ENCODE peak calls at places on chromosome 1, in nine cellular contexts. K is fibroblast of mammary gland, Q is thoracic aorta, E is kidney, T is hepatocyte, P is fibroblast of lung, M is SK-N-SH, B is uterus, N is WERI-Rb-1. U is an unnamed sample.

GRCh38 chr1:115286431-115287205 is 51.4 kb downstream of the NGF start:
- DNase-seq in K (peak; percentile 38), Q (no peak), E (no peak), T (no peak), P (no peak), M (no peak), B (no peak), N (no peak), U (no peak)

GRCh38 chr1:67144696-67145095 is 9.9 kb upstream of the C1orf141 start:
- DNase-seq in K (no peak), Q (no peak), E (no peak), T (no peak), P (peak; percentile 7), M (peak; percentile 28), B (no peak), N (no peak), U (no peak)

GRCh38 chr1:236623371-236624166 is 19.3 kb upstream of the HEATR1 start:
- DNase-seq in K (no peak), Q (no peak), E (no peak), T (peak; percentile 32), P (no peak), M (no peak), B (no peak), N (no peak), U (no peak)

GRCh38 chr1:223712184-223712855 is at the start of gene CAPN2:
- DNase-seq in K (peak; percentile 80), Q (no peak), E (peak; percentile 95), T (peak; percentile 96), P (peak; percentile 89), M (peak; percentile 96), B (peak; percentile 76), N (peak; percentile 47), U (no peak)

GRCh38 chr1:209648931-209649776 is 3.1 kb downstream of the LAMB3 start:
- DNase-seq in K (peak; percentile 98), Q (no peak), E (no peak), T (peak; percentile 70), P (peak; percentile 97), M (no peak), B (no peak), N (no peak), U (peak; percentile 89)

GRCh38 chr1:33099290-33100118 is 18.6 kb downstream of the AZIN2 start:
- DNase-seq in K (peak; percentile 100), Q (no peak), E (peak; percentile 69), T (peak; percentile 74), P (peak; percentile 100), M (no peak), B (no peak), N (no peak), U (peak; percentile 100)

GRCh38 chr1:156877433-156877832 is 16.1 kb upstream of the PEAR1 start:
- DNase-seq in K (no peak), Q (no peak), E (no peak), T (no peak), P (no peak), M (no peak), B (no peak), N (no peak), U (no peak)

GRCh38 chr1:153598309-153599172 is 14.4 kb downstream of the S100A16 start:
- DNase-seq in K (peak; percentile 85), Q (no peak), E (peak; percentile 56), T (no peak), P (peak; percentile 58), M (no peak), B (no peak), N (peak; percentile 76), U (no peak)

GRCh38 chr1:11781298-11781697 is 19.3 kb downstream of the C1orf167 start:
- DNase-seq in K (no peak), Q (no peak), E (no peak), T (no peak), P (no peak), M (no peak), B (no peak), N (no peak), U (no peak)

GRCh38 chr1:224486801-224487583 is 52.4 kb upstream of the WDR26 start:
- DNase-seq in K (no peak), Q (no peak), E (no peak), T (no peak), P (no peak), M (no peak), B (no peak), N (no peak), U (no peak)

GRCh38 chr1:53015508-53015860 is 46.5 kb upstream of the PODN start:
- DNase-seq in K (no peak), Q (no peak), E (no peak), T (no peak), P (no peak), M (no peak), B (no peak), N (no peak), U (no peak)

GRCh38 chr1:160560045-160560724 is 19.1 kb downstream of the CD84 start:
- DNase-seq in K (no peak), Q (no peak), E (no peak), T (no peak), P (no peak), M (no peak), B (no peak), N (no peak), U (no peak)

GRCh38 chr1:32939655-32940371 is 24.8 kb downstream of the RNF19B start:
- DNase-seq in K (peak; percentile 91), Q (no peak), E (no peak), T (peak; percentile 48), P (peak; percentile 92), M (no peak), B (peak; percentile 81), N (peak; percentile 68), U (peak; percentile 91)

GRCh38 chr1:1873186-1873585 is 17.7 kb downstream of the GNB1 start:
- DNase-seq in K (no peak), Q (no peak), E (no peak), T (no peak), P (no peak), M (no peak), B (no peak), N (no peak), U (no peak)

GRCh38 chr1:214558002-214558770 is 6.8 kb upstream of the PTPN14 start:
- DNase-seq in K (peak; percentile 93), Q (no peak), E (no peak), T (no peak), P (peak; percentile 69), M (no peak), B (peak; percentile 21), N (no peak), U (no peak)

GRCh38 chr1:1594602-1594981 is 5.3 kb downstream of the FNDC10 start:
- DNase-seq in K (no peak), Q (no peak), E (no peak), T (no peak), P (no peak), M (peak; percentile 64), B (no peak), N (no peak), U (no peak)

GRCh38 chr1:47985001-47985400 is 12.2 kb downstream of the TRABD2B start:
- DNase-seq in K (no peak), Q (no peak), E (no peak), T (no peak), P (no peak), M (no peak), B (no peak), N (no peak), U (no peak)
- H3K4me3 ChIP-seq in K (no peak overlapping the region), Q (no peak overlapping the region), E (peak overlapping the region; percentile 4), T (no peak overlapping the region), P (no peak overlapping the region), M (no peak overlapping the region), B (no peak overlapping the region), N (no peak overlapping the region), U (no peak overlapping the region)

DNA sequence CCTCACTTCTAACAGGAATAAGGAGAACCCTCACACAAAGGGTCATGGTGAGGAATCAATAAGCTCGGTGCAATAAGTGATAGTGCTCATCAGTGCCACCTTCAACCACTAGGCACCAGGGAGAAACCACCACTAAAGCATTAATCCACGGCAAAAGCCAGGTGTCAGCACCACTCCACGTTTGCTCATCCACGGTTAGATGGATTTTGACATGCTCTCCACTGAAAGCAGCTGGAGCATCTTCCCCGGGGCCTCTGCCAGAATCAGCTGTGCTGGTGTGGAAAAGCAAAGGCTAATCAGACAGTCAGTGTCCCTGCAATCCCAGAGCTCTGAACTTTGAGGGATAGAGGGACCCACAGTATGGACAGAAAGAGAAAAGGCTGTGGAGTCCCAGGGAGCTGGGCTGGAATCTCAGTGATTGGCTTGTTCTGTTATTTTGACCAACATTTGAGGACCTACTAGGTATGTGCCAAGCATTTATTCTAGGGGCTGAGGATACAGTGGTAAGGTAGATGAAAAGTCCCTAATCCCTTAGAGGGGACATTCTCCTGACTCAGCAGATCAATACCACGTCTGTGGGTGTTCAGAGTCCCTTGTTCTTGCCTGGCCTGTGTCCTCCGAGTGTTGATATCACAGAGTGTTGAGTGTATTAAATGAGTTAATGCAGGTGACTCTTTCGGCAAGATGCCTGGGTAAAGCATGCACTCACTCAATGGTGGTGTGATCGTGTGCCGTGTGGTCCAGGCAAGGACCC is 41.3 kb downstream of the FHAD1 start:
- DNase-seq in K (no peak), Q (no peak), E (peak; percentile 16), T (no peak), P (no peak), M (no peak), B (no peak), N (peak; percentile 15), U (no peak)
- TF ChIP-seq CTCF in K (peak; percentile 10), Q (no peak), E (no peak), T (no peak), P (no peak), M (no peak), B (no peak), N (peak; percentile 33), U (peak; percentile 14)

GRCh38 chr1:234961468-234962339 is 166.9 kb downstream of the TOMM20 start:
- DNase-seq in K (peak; percentile 99), Q (no peak), E (no peak), T (no peak), P (peak; percentile 99), M (no peak), B (no peak), N (no peak), U (peak; percentile 94)
- H3K4me3 ChIP-seq in K (no peak overlapping the region), Q (peak overlapping the region; percentile 47), E (peak overlapping the region; percentile 16), T (no peak overlapping the region), P (peak overlapping the region; percentile 32), M (no peak overlapping the region), B (no peak overlapping the region), N (no peak overlapping the region), U (no peak overlapping the region)

GRCh38 chr1:213337025-213337678 is 286.1 kb downstream of the RPS6KC1 start:
- DNase-seq in K (no peak), Q (no peak), E (no peak), T (no peak), P (no peak), M (no peak), B (no peak), N (no peak), U (no peak)

GRCh38 chr1:213330281-213330680 is 279.2 kb downstream of the RPS6KC1 start:
- DNase-seq in K (no peak), Q (no peak), E (no peak), T (no peak), P (no peak), M (no peak), B (no peak), N (no peak), U (no peak)

GRCh38 chr1:213331776-213332175 is 280.7 kb downstream of the RPS6KC1 start:
- DNase-seq in K (no peak), Q (no peak), E (no peak), T (no peak), P (no peak), M (no peak), B (no peak), N (no peak), U (no peak)

GRCh38 chr1:213335084-213335483 is 284.0 kb downstream of the RPS6KC1 start:
- DNase-seq in K (no peak), Q (no peak), E (no peak), T (no peak), P (no peak), M (no peak), B (no peak), N (peak; percentile 35), U (no peak)

GRCh38 chr1:213332491-213332890 is 281.4 kb downstream of the RPS6KC1 start:
- DNase-seq in K (no peak), Q (no peak), E (no peak), T (no peak), P (no peak), M (no peak), B (no peak), N (no peak), U (no peak)
- TF ChIP-seq CTCF in K (no peak), Q (no peak), E (no peak), T (no peak), P (no peak), M (no peak), B (no peak), N (no peak), U (no peak)

U was measured in AG09309.